ENCODE peak calls at places on chromosomes 2 and 18, in four cellular contexts. N is AG10803, E is tibial artery, C is hippocampal formation. M is an unnamed sample.

GRCh38 chr2:62524293-62524941 is 18.4 kb upstream of the TMEM17 start:
- DNase-seq in E (no peak), C (no peak), N (no peak), M (no peak)

GRCh38 chr18:37294951-37295350 is 270.6 kb downstream of the CELF4 start:
- DNase-seq in E (no peak), N (peak; percentile 2), C (no peak), M (no peak)

GRCh38 chr18:61817086-61817485 is 75.7 kb downstream of the RNF152 start:
- DNase-seq in N (peak; percentile 56), C (no peak), E (no peak), M (no peak)

GRCh38 chr2:176421291-176422050 is 152.2 kb downstream of the MTX2 start:
- DNase-seq in E (no peak), N (no peak), C (no peak), M (no peak)

GRCh38 chr2:7432426-7432825 is 515.2 kb downstream of the RNF144A start:
- DNase-seq in E (no peak), C (no peak), N (no peak), M (no peak)

GRCh38 chr2:38248246-38248645 is 128.8 kb downstream of the ATL2 start:
- DNase-seq in N (no peak), C (no peak), E (no peak), M (no peak)

GRCh38 chr2:61906187-61906470 is 655 bp downstream of the COMMD1 start:
- DNase-seq in E (no peak), N (no peak), C (no peak), M (no peak)

GRCh38 chr18:60339018-60339417 is 33.6 kb downstream of the MC4R start:
- DNase-seq in N (no peak), C (no peak), E (no peak), M (no peak)

GRCh38 chr2:231685349-231686191 is 22.8 kb upstream of the PTMA start:
- DNase-seq in N (no peak), E (no peak), C (peak; percentile 89), M (no peak)

M was measured in memory B cell.